ENCODE peak calls at places on chromosomes 11 and 22, in four cellular contexts. I, V, W and H are unnamed samples.

GRCh38 chr11:89421718-89422117 is 69.5 kb downstream of the NOX4 start:
- DNase-seq in I (no peak), V (no peak), W (no peak), H (no peak)

GRCh38 chr22:47810505-47811500 is 1048.4 kb downstream of the TBC1D22A start:
- DNase-seq in I (no peak), V (peak), W (no peak), H (no peak)

GRCh38 chr11:131056036-131056435 is 139.8 kb upstream of the SNX19 start:
- DNase-seq in I (no peak), V (no peak), W (no peak), H (no peak)

GRCh38 chr11:34493926-34494595 is 19.5 kb downstream of the ELF5 start:
- DNase-seq in I (no peak), V (no peak), W (no peak), H (no peak)

GRCh38 chr11:95505927-95506426 is 275.0 kb upstream of the SESN3 start:
- DNase-seq in I (peak), V (no peak), W (peak), H (no peak)

GRCh38 chr11:44519989-44520737 is 45.3 kb upstream of the CD82 start:
- DNase-seq in I (no peak), V (no peak), W (no peak), H (no peak)

GRCh38 chr11:67302571-67303131 is 679 bp upstream of the SSH3 start:
- DNase-seq in I (peak), V (peak), W (no peak), H (peak)

GRCh38 chr22:29102300-29102699 is 29.5 kb downstream of the KREMEN1 start:
- DNase-seq in I (no peak), V (no peak), W (no peak), H (no peak)

GRCh38 chr11:116701876-116702275 is 70.9 kb downstream of the BUD13 start:
- DNase-seq in I (no peak), V (no peak), W (no peak), H (peak)

GRCh38 chr11:117940736-117941135 is 11.5 kb upstream of the TMPRSS13 start:
- DNase-seq in I (no peak), V (no peak), W (no peak), H (no peak)

GRCh38 chr11:128326791-128327190 is 260.6 kb downstream of the ETS1 start:
- DNase-seq in I (no peak), V (no peak), W (no peak), H (no peak)

GRCh38 chr22:30014244-30014643 is 66.0 kb upstream of the HORMAD2 start:
- DNase-seq in I (no peak), V (no peak), W (no peak), H (no peak)

GRCh38 chr11:19774817-19775600 is 62.4 kb downstream of the NAV2 start:
- DNase-seq in I (peak), V (peak), W (no peak), H (no peak)

GRCh38 chr11:99766816-99767215 is 746.1 kb downstream of the CNTN5 start:
- DNase-seq in I (no peak), V (no peak), W (no peak), H (no peak)

GRCh38 chr22:48342732-48343131 is 1484.9 kb downstream of the BRD1 start:
- DNase-seq in I (no peak), V (no peak), W (no peak), H (no peak)

GRCh38 chr22:22520020-22520656 is at the start of gene ZNF280A:
- DNase-seq in I (peak), V (no peak), W (peak), H (no peak)
- H3K4me3 ChIP-seq in I (no peak), V (no peak), W (peak), H (no peak)

GRCh38 chr11:31803813-31804438 is 7.2 kb downstream of the PAX6 start:
- DNase-seq in I (no peak), V (no peak), W (no peak), H (no peak)
- H3K4me3 ChIP-seq in I (peak), V (peak), W (no peak), H (no peak)

GRCh38 chr22:50670914-50671538 is 1.6 kb upstream of the SHANK3 start:
- DNase-seq in I (no peak), V (peak), W (no peak), H (no peak)

GRCh38 chr22:50671641-50672040 is 982 bp upstream of the SHANK3 start:
- DNase-seq in I (peak), V (peak), W (no peak), H (no peak)

GRCh38 chr22:50673231-50674126 is 856 bp downstream of the SHANK3 start:
- DNase-seq in I (no peak), V (peak), W (no peak), H (no peak)

GRCh38 chr22:50672471-50673230 is at the start of gene SHANK3:
- DNase-seq in I (no peak), V (peak), W (no peak), H (peak)

GRCh38 chr22:50672041-50672440 is 582 bp upstream of the SHANK3 start:
- DNase-seq in I (no peak), V (peak), W (no peak), H (no peak)
- H3K4me3 ChIP-seq in I (no peak), V (no peak), W (no peak), H (no peak)

DNA sequence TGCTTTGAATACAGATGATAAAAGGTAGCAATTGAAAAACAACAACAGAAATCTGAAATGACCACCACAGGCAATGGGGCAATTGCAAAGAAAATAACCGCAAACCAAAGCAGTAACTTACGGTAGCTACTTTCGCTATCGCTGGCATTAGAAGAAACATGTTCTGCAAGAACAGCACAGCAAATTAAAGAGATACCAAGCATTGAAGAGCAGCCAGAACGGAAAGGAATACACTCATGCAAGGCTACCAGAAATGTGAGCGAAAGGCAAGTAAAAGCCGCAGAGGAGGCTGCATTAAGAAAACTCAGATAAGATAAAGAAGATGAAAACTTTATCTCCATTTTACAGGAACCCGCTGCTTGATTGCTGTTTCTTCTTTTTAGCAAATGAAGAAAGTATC is 194.1 kb upstream of the CCDC90B start:
- DNase-seq in I (no peak), V (no peak), W (no peak), H (no peak)
- H3K4me3 ChIP-seq in I (no peak), V (no peak), W (no peak), H (no peak)

GRCh38 chr11:104476898-104477297 is 313.0 kb upstream of the PDGFD start:
- DNase-seq in I (no peak), V (no peak), W (no peak), H (no peak)

GRCh38 chr11:104476454-104476853 is 312.5 kb upstream of the PDGFD start:
- DNase-seq in I (no peak), V (no peak), W (no peak), H (no peak)
- H3K4me3 ChIP-seq in I (no peak), V (no peak), W (no peak), H (no peak)

DNA sequence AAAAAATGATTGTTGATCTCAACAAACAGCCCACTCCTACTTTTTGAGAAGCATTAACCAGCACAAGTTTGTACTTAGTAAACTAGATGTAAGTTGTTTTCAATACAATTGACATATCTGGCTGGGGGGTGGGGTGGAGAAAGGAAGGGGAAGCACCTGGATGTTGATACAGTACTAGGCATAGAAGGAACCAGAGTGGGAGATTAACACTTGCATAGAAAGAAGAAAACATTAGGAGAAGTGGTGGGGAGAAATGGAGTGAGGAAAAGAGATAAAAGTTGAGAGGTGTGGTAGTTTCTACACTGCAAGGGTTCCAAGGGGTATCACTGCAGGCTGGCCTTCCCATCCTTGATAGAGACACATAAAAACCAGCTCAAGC is 10.6 kb upstream of the GAB2 start:
- DNase-seq in I (no peak), V (no peak), W (no peak), H (no peak)
- H3K4me3 ChIP-seq in I (no peak), V (no peak), W (no peak), H (no peak)